ENCODE peak calls at places on chromosomes 12 and 14, in ten cellular contexts. O, F, T, K, X, B, G, W, M and I are unnamed samples.

GRCh38 chr14:24290746-24291145 is 8.8 kb downstream of the DHRS1 start:
- DNase-seq in M (no peak), B (no peak), O (no peak), X (no peak), K (no peak), G (no peak), T (no peak), F (no peak), W (no peak), I (no peak)

GRCh38 chr14:92951261-92951660 is 28.3 kb downstream of the CHGA start:
- DNase-seq in X (no peak), G (no peak), W (no peak), F (no peak), K (no peak), M (no peak), O (no peak), T (no peak), B (no peak), I (no peak)

GRCh38 chr14:96681826-96682225 is 115.4 kb upstream of the VRK1 start:
- DNase-seq in T (no peak), W (peak; percentile 61), G (no peak), O (no peak), F (no peak), K (no peak), B (no peak), X (no peak), M (no peak), I (no peak)

GRCh38 chr14:55609681-55610080 is 29.7 kb downstream of the KTN1 start:
- DNase-seq in B (no peak), O (no peak), X (peak; percentile 64), F (no peak), K (no peak), W (peak; percentile 59), M (no peak), G (no peak), T (no peak), I (peak; percentile 61)

GRCh38 chr12:128791395-128792322 is 32.1 kb downstream of the SLC15A4 start:
- DNase-seq in F (no peak), M (no peak), G (no peak), X (no peak), T (no peak), W (peak; percentile 44), B (no peak), K (no peak), O (no peak), I (no peak)

GRCh38 chr12:64663019-64663418 is 52.7 kb downstream of the RASSF3 start:
- DNase-seq in X (no peak), W (no peak), M (no peak), F (no peak), T (no peak), B (no peak), G (no peak), O (no peak), K (no peak), I (no peak)

GRCh38 chr14:36227802-36228201 is 51.3 kb upstream of the PTCSC3 start:
- DNase-seq in F (no peak), W (peak; percentile 14), K (no peak), G (no peak), B (no peak), T (no peak), M (no peak), O (no peak), X (no peak), I (no peak)

GRCh38 chr14:77561881-77562280 is 54.6 kb downstream of the SPTLC2 start:
- DNase-seq in T (no peak), F (no peak), K (no peak), B (no peak), X (no peak), G (no peak), O (no peak), M (no peak), W (no peak), I (no peak)

GRCh38 chr12:52241205-52241842 is 8.3 kb downstream of the KRT7 start:
- DNase-seq in M (no peak), X (no peak), O (no peak), F (no peak), B (no peak), W (no peak), G (no peak), K (no peak), T (no peak), I (peak; percentile 54)

GRCh38 chr14:61403411-61403810 is 82.0 kb downstream of the PRKCH start:
- DNase-seq in X (no peak), O (no peak), M (no peak), T (no peak), B (peak; percentile 76), F (no peak), G (no peak), K (no peak), W (no peak), I (no peak)

GRCh38 chr12:47349770-47350408 is 270.1 kb upstream of the AMIGO2 start:
- DNase-seq in G (no peak), K (no peak), W (peak; percentile 13), F (no peak), M (no peak), B (peak; percentile 10), X (peak; percentile 22), O (no peak), T (no peak), I (no peak)

GRCh38 chr14:38828183-38828877 is 274.7 kb downstream of the SEC23A start:
- DNase-seq in K (peak; percentile 18), M (no peak), T (no peak), B (no peak), G (no peak), W (no peak), O (peak; percentile 91), X (no peak), F (no peak), I (no peak)

GRCh38 chr14:58501214-58501816 is 73.8 kb downstream of the KIAA0586 start:
- DNase-seq in T (peak; percentile 51), F (peak; percentile 0), G (no peak), X (peak; percentile 91), K (peak; percentile 92), B (peak; percentile 54), M (peak; percentile 27), O (peak; percentile 35), W (peak; percentile 62), I (no peak)

GRCh38 chr12:57069522-57069921 is 9.1 kb downstream of the NEMP1 start:
- DNase-seq in K (no peak), M (peak; percentile 76), X (peak; percentile 96), B (peak; percentile 77), T (peak; percentile 85), G (peak; percentile 42), F (peak; percentile 36), O (peak; percentile 95), W (peak; percentile 79), I (peak; percentile 86)

GRCh38 chr12:1488908-1489381 is 105.4 kb downstream of the FBXL14 start:
- DNase-seq in X (peak; percentile 69), F (no peak), M (no peak), G (no peak), B (peak; percentile 65), K (no peak), T (no peak), W (peak; percentile 37), O (peak; percentile 13), I (peak; percentile 96)

GRCh38 chr12:14723763-14724162 is 27.4 kb upstream of the GUCY2C start:
- DNase-seq in G (peak; percentile 50), T (peak; percentile 83), K (no peak), B (peak; percentile 56), W (peak; percentile 58), X (peak; percentile 77), M (peak; percentile 58), F (peak; percentile 9), O (peak; percentile 48), I (peak; percentile 73)

GRCh38 chr12:96399081-96399918 is 939 bp downstream of the CDK17 start:
- DNase-seq in X (peak; percentile 83), T (peak; percentile 91), W (peak; percentile 66), M (peak; percentile 60), B (peak; percentile 67), F (peak; percentile 74), K (peak; percentile 37), G (peak; percentile 74), O (peak; percentile 72), I (peak; percentile 81)

GRCh38 chr12:50947932-50948331 is 4.4 kb upstream of the HIGD1C start:
- DNase-seq in X (no peak), W (no peak), T (no peak), B (no peak), M (no peak), F (no peak), O (no peak), G (no peak), K (no peak), I (no peak)

GRCh38 chr12:7113389-7113871 is 4.4 kb upstream of the C1RL start:
- DNase-seq in G (peak; percentile 21), B (peak; percentile 56), K (peak; percentile 60), F (no peak), T (peak; percentile 70), M (no peak), W (peak; percentile 54), X (peak; percentile 72), O (peak; percentile 41), I (no peak)

GRCh38 chr12:103241184-103241583 is 254.6 kb downstream of the C12orf42 start:
- DNase-seq in O (no peak), K (peak; percentile 99), M (no peak), X (no peak), G (no peak), F (no peak), W (no peak), T (no peak), B (no peak), I (no peak)

GRCh38 chr14:93893550-93894329 is 33.4 kb upstream of the FAM181A start:
- DNase-seq in M (no peak), K (no peak), B (no peak), F (no peak), X (no peak), W (no peak), O (no peak), T (no peak), G (no peak), I (peak; percentile 87)

GRCh38 chr14:99159341-99160340 is 112.4 kb downstream of the BCL11B start:
- DNase-seq in B (no peak), F (no peak), O (no peak), W (no peak), K (no peak), T (peak; percentile 36), X (no peak), M (no peak), G (no peak), I (peak; percentile 50)

GRCh38 chr14:23114669-23115491 is 4.2 kb downstream of the CEBPE start:
- DNase-seq in T (peak; percentile 46), F (no peak), M (no peak), O (peak; percentile 81), B (no peak), G (no peak), X (peak; percentile 94), W (peak; percentile 99), K (peak; percentile 16), I (no peak)

GRCh38 chr14:59728294-59728693 is 142.3 kb downstream of the RTN1 start:
- DNase-seq in B (no peak), W (no peak), K (peak; percentile 37), G (no peak), X (no peak), T (no peak), M (no peak), O (no peak), F (no peak), I (no peak)

GRCh38 chr12:14893471-14894250 is 8.0 kb upstream of the MGP start:
- DNase-seq in F (no peak), G (no peak), T (no peak), X (peak; percentile 82), K (no peak), O (no peak), B (no peak), M (no peak), W (no peak), I (no peak)

GRCh38 chr12:26274441-26275312 is 79.3 kb downstream of the SSPN start:
- DNase-seq in B (no peak), K (no peak), T (peak; percentile 88), G (no peak), O (peak; percentile 97), W (peak; percentile 99), M (peak; percentile 90), X (peak; percentile 98), F (peak; percentile 64), I (peak; percentile 96)

GRCh38 chr12:132559652-132560420 is 50.5 kb downstream of the LRCOL1 start:
- DNase-seq in X (peak; percentile 49), O (peak; percentile 51), B (peak; percentile 24), M (peak; percentile 45), T (peak; percentile 61), G (no peak), F (no peak), K (peak; percentile 51), W (peak; percentile 55), I (peak; percentile 80)

GRCh38 chr12:47247418-47247817 is 167.7 kb upstream of the AMIGO2 start:
- DNase-seq in O (no peak), T (no peak), K (no peak), X (no peak), F (peak; percentile 7), W (no peak), G (no peak), M (peak; percentile 82), B (no peak), I (no peak)